ENCODE peak calls at places on chromosomes 6 and 20, in eight cellular contexts. One of them, this sample, is unnamed.

GRCh38 chr20:54343073-54343472 is 132.3 kb upstream of the DOK5 start:
- DNase-seq in caudate nucleus: no peak
- DNase-seq in mucosa of gallbladder: no peak
- DNase-seq in bronchial epithelial cell: no peak
- DNase-seq in CD8-positive, alpha-beta memory T cell: no peak
- DNase-seq in H7: no peak
- DNase-seq in NB4: no peak
- DNase-seq in activated T-helper 1 cell treated with anti-CD3 and anti-CD28 coated beads, Interleukin-2, amount 50 U/mL, for 16 hours: no peak
- DNase-seq in this sample: no peak

GRCh38 chr6:15299430-15300131 is 53.7 kb downstream of the JARID2 start:
- DNase-seq in NB4: peak
- DNase-seq in mucosa of gallbladder: peak
- DNase-seq in H7: no peak
- DNase-seq in activated T-helper 1 cell treated with anti-CD3 and anti-CD28 coated beads, Interleukin-2, amount 50 U/mL, for 16 hours: no peak
- DNase-seq in caudate nucleus: no peak
- DNase-seq in bronchial epithelial cell: no peak
- DNase-seq in CD8-positive, alpha-beta memory T cell: peak
- DNase-seq in this sample: peak

GRCh38 chr6:88165877-88166492 is at the start of gene CNR1:
- DNase-seq in caudate nucleus: no peak
- DNase-seq in H7: peak
- DNase-seq in bronchial epithelial cell: peak
- DNase-seq in activated T-helper 1 cell treated with anti-CD3 and anti-CD28 coated beads, Interleukin-2, amount 50 U/mL, for 16 hours: no peak
- DNase-seq in NB4: no peak
- DNase-seq in mucosa of gallbladder: peak
- DNase-seq in CD8-positive, alpha-beta memory T cell: no peak
- DNase-seq in this sample: peak

GRCh38 chr20:62837091-62837490 is 20.2 kb downstream of the COL9A3 start:
- DNase-seq in NB4: no peak
- DNase-seq in activated T-helper 1 cell treated with anti-CD3 and anti-CD28 coated beads, Interleukin-2, amount 50 U/mL, for 16 hours: no peak
- DNase-seq in CD8-positive, alpha-beta memory T cell: no peak
- DNase-seq in caudate nucleus: no peak
- DNase-seq in mucosa of gallbladder: no peak
- DNase-seq in H7: peak
- DNase-seq in bronchial epithelial cell: no peak
- DNase-seq in this sample: no peak

GRCh38 chr6:43268348-43268685 is 25.0 kb downstream of the TTBK1 start:
- DNase-seq in mucosa of gallbladder: no peak
- DNase-seq in activated T-helper 1 cell treated with anti-CD3 and anti-CD28 coated beads, Interleukin-2, amount 50 U/mL, for 16 hours: no peak
- DNase-seq in caudate nucleus: no peak
- DNase-seq in bronchial epithelial cell: no peak
- DNase-seq in NB4: no peak
- DNase-seq in CD8-positive, alpha-beta memory T cell: no peak
- DNase-seq in H7: no peak
- DNase-seq in this sample: no peak

GRCh38 chr6:32113386-32114352 is 4.5 kb upstream of the TNXB start:
- DNase-seq in activated T-helper 1 cell treated with anti-CD3 and anti-CD28 coated beads, Interleukin-2, amount 50 U/mL, for 16 hours: no peak
- DNase-seq in caudate nucleus: no peak
- DNase-seq in bronchial epithelial cell: no peak
- DNase-seq in mucosa of gallbladder: peak
- DNase-seq in CD8-positive, alpha-beta memory T cell: no peak
- DNase-seq in H7: peak
- DNase-seq in NB4: no peak
- DNase-seq in this sample: no peak

GRCh38 chr6:4760773-4761172 is 15.4 kb upstream of the CDYL start:
- DNase-seq in CD8-positive, alpha-beta memory T cell: no peak
- DNase-seq in H7: no peak
- DNase-seq in NB4: no peak
- DNase-seq in bronchial epithelial cell: no peak
- DNase-seq in mucosa of gallbladder: no peak
- DNase-seq in activated T-helper 1 cell treated with anti-CD3 and anti-CD28 coated beads, Interleukin-2, amount 50 U/mL, for 16 hours: no peak
- DNase-seq in caudate nucleus: no peak
- DNase-seq in this sample: no peak

GRCh38 chr6:134816780-134817179 is 133.1 kb downstream of the ALDH8A1 start:
- DNase-seq in CD8-positive, alpha-beta memory T cell: no peak
- DNase-seq in caudate nucleus: no peak
- DNase-seq in activated T-helper 1 cell treated with anti-CD3 and anti-CD28 coated beads, Interleukin-2, amount 50 U/mL, for 16 hours: no peak
- DNase-seq in H7: no peak
- DNase-seq in mucosa of gallbladder: no peak
- DNase-seq in bronchial epithelial cell: no peak
- DNase-seq in NB4: no peak
- DNase-seq in this sample: no peak

GRCh38 chr6:3843379-3844096 is 5.6 kb upstream of the FAM50B start:
- DNase-seq in caudate nucleus: no peak
- DNase-seq in activated T-helper 1 cell treated with anti-CD3 and anti-CD28 coated beads, Interleukin-2, amount 50 U/mL, for 16 hours: no peak
- DNase-seq in CD8-positive, alpha-beta memory T cell: no peak
- DNase-seq in NB4: peak
- DNase-seq in bronchial epithelial cell: no peak
- DNase-seq in mucosa of gallbladder: no peak
- DNase-seq in H7: no peak
- DNase-seq in this sample: no peak

GRCh38 chr6:158037021-158037420 is 55.4 kb downstream of the SYNJ2 start:
- DNase-seq in CD8-positive, alpha-beta memory T cell: no peak
- DNase-seq in mucosa of gallbladder: no peak
- DNase-seq in NB4: no peak
- DNase-seq in H7: no peak
- DNase-seq in activated T-helper 1 cell treated with anti-CD3 and anti-CD28 coated beads, Interleukin-2, amount 50 U/mL, for 16 hours: no peak
- DNase-seq in caudate nucleus: no peak
- DNase-seq in bronchial epithelial cell: no peak
- DNase-seq in this sample: no peak

GRCh38 chr6:98974309-98974708 is 26.6 kb upstream of the FBXL4 start:
- DNase-seq in NB4: no peak
- DNase-seq in mucosa of gallbladder: no peak
- DNase-seq in CD8-positive, alpha-beta memory T cell: no peak
- DNase-seq in bronchial epithelial cell: no peak
- DNase-seq in H7: no peak
- DNase-seq in activated T-helper 1 cell treated with anti-CD3 and anti-CD28 coated beads, Interleukin-2, amount 50 U/mL, for 16 hours: no peak
- DNase-seq in caudate nucleus: no peak
- DNase-seq in this sample: no peak

GRCh38 chr6:109947001-109947400 is 31.1 kb upstream of the GPR6 start:
- DNase-seq in bronchial epithelial cell: peak
- DNase-seq in activated T-helper 1 cell treated with anti-CD3 and anti-CD28 coated beads, Interleukin-2, amount 50 U/mL, for 16 hours: no peak
- DNase-seq in mucosa of gallbladder: peak
- DNase-seq in NB4: no peak
- DNase-seq in caudate nucleus: no peak
- DNase-seq in H7: no peak
- DNase-seq in CD8-positive, alpha-beta memory T cell: no peak
- DNase-seq in this sample: no peak

GRCh38 chr6:33840064-33840926 is 36.5 kb upstream of the MLN start:
- DNase-seq in NB4: peak
- DNase-seq in bronchial epithelial cell: peak
- DNase-seq in activated T-helper 1 cell treated with anti-CD3 and anti-CD28 coated beads, Interleukin-2, amount 50 U/mL, for 16 hours: peak
- DNase-seq in mucosa of gallbladder: peak
- DNase-seq in caudate nucleus: no peak
- DNase-seq in CD8-positive, alpha-beta memory T cell: no peak
- DNase-seq in H7: no peak
- DNase-seq in this sample: peak

GRCh38 chr6:40550096-40550731 is 37.0 kb downstream of the LRFN2 start:
- DNase-seq in activated T-helper 1 cell treated with anti-CD3 and anti-CD28 coated beads, Interleukin-2, amount 50 U/mL, for 16 hours: no peak
- DNase-seq in H7: no peak
- DNase-seq in CD8-positive, alpha-beta memory T cell: no peak
- DNase-seq in mucosa of gallbladder: peak
- DNase-seq in caudate nucleus: no peak
- DNase-seq in NB4: peak
- DNase-seq in bronchial epithelial cell: peak
- DNase-seq in this sample: peak

GRCh38 chr6:43948527-43949450 is 178.5 kb downstream of the MRPL14 start:
- DNase-seq in NB4: no peak
- DNase-seq in activated T-helper 1 cell treated with anti-CD3 and anti-CD28 coated beads, Interleukin-2, amount 50 U/mL, for 16 hours: no peak
- DNase-seq in bronchial epithelial cell: no peak
- DNase-seq in CD8-positive, alpha-beta memory T cell: no peak
- DNase-seq in caudate nucleus: no peak
- DNase-seq in H7: no peak
- DNase-seq in mucosa of gallbladder: no peak
- DNase-seq in this sample: no peak

GRCh38 chr6:120202878-120203277 is 853.3 kb upstream of the MAN1A1 start:
- DNase-seq in H7: no peak
- DNase-seq in NB4: no peak
- DNase-seq in bronchial epithelial cell: peak
- DNase-seq in caudate nucleus: no peak
- DNase-seq in activated T-helper 1 cell treated with anti-CD3 and anti-CD28 coated beads, Interleukin-2, amount 50 U/mL, for 16 hours: no peak
- DNase-seq in mucosa of gallbladder: no peak
- DNase-seq in CD8-positive, alpha-beta memory T cell: no peak
- DNase-seq in this sample: no peak

GRCh38 chr6:3726421-3726820 is 25.1 kb downstream of the PXDC1 start:
- DNase-seq in activated T-helper 1 cell treated with anti-CD3 and anti-CD28 coated beads, Interleukin-2, amount 50 U/mL, for 16 hours: no peak
- DNase-seq in CD8-positive, alpha-beta memory T cell: no peak
- DNase-seq in bronchial epithelial cell: no peak
- DNase-seq in caudate nucleus: no peak
- DNase-seq in NB4: no peak
- DNase-seq in H7: no peak
- DNase-seq in mucosa of gallbladder: no peak
- DNase-seq in this sample: no peak

GRCh38 chr6:143594647-143595046 is 83.1 kb upstream of the PHACTR2 start:
- DNase-seq in H7: no peak
- DNase-seq in mucosa of gallbladder: peak
- DNase-seq in caudate nucleus: no peak
- DNase-seq in CD8-positive, alpha-beta memory T cell: no peak
- DNase-seq in NB4: no peak
- DNase-seq in bronchial epithelial cell: peak
- DNase-seq in activated T-helper 1 cell treated with anti-CD3 and anti-CD28 coated beads, Interleukin-2, amount 50 U/mL, for 16 hours: no peak
- DNase-seq in this sample: no peak

GRCh38 chr20:62019881-62020492 is 45.7 kb downstream of the TAF4 start:
- DNase-seq in CD8-positive, alpha-beta memory T cell: no peak
- DNase-seq in activated T-helper 1 cell treated with anti-CD3 and anti-CD28 coated beads, Interleukin-2, amount 50 U/mL, for 16 hours: no peak
- DNase-seq in mucosa of gallbladder: no peak
- DNase-seq in NB4: no peak
- DNase-seq in caudate nucleus: no peak
- DNase-seq in H7: peak
- DNase-seq in bronchial epithelial cell: no peak
- DNase-seq in this sample: no peak

GRCh38 chr20:31764641-31765305 is 25.7 kb downstream of the TPX2 start:
- DNase-seq in activated T-helper 1 cell treated with anti-CD3 and anti-CD28 coated beads, Interleukin-2, amount 50 U/mL, for 16 hours: no peak
- DNase-seq in NB4: no peak
- DNase-seq in caudate nucleus: no peak
- DNase-seq in H7: no peak
- DNase-seq in bronchial epithelial cell: no peak
- DNase-seq in CD8-positive, alpha-beta memory T cell: no peak
- DNase-seq in mucosa of gallbladder: no peak
- DNase-seq in this sample: no peak

GRCh38 chr6:139372326-139373153 is 1.9 kb downstream of the CITED2 start:
- DNase-seq in NB4: peak
- DNase-seq in mucosa of gallbladder: no peak
- DNase-seq in activated T-helper 1 cell treated with anti-CD3 and anti-CD28 coated beads, Interleukin-2, amount 50 U/mL, for 16 hours: no peak
- DNase-seq in CD8-positive, alpha-beta memory T cell: no peak
- DNase-seq in bronchial epithelial cell: no peak
- DNase-seq in caudate nucleus: no peak
- DNase-seq in H7: no peak
- DNase-seq in this sample: no peak

GRCh38 chr6:98648211-98648914 is 186.0 kb upstream of the POU3F2 start:
- DNase-seq in H7: no peak
- DNase-seq in caudate nucleus: no peak
- DNase-seq in CD8-positive, alpha-beta memory T cell: no peak
- DNase-seq in activated T-helper 1 cell treated with anti-CD3 and anti-CD28 coated beads, Interleukin-2, amount 50 U/mL, for 16 hours: no peak
- DNase-seq in bronchial epithelial cell: no peak
- DNase-seq in NB4: no peak
- DNase-seq in mucosa of gallbladder: no peak
- DNase-seq in this sample: no peak

GRCh38 chr6:93419304-93420162 is at the start of gene EPHA7:
- DNase-seq in activated T-helper 1 cell treated with anti-CD3 and anti-CD28 coated beads, Interleukin-2, amount 50 U/mL, for 16 hours: peak
- DNase-seq in caudate nucleus: peak
- DNase-seq in NB4: peak
- DNase-seq in H7: peak
- DNase-seq in CD8-positive, alpha-beta memory T cell: no peak
- DNase-seq in mucosa of gallbladder: peak
- DNase-seq in bronchial epithelial cell: peak
- DNase-seq in this sample: peak

GRCh38 chr6:148873154-148873553 is 126.3 kb downstream of the UST start:
- DNase-seq in NB4: no peak
- DNase-seq in activated T-helper 1 cell treated with anti-CD3 and anti-CD28 coated beads, Interleukin-2, amount 50 U/mL, for 16 hours: no peak
- DNase-seq in H7: no peak
- DNase-seq in bronchial epithelial cell: no peak
- DNase-seq in caudate nucleus: no peak
- DNase-seq in mucosa of gallbladder: no peak
- DNase-seq in CD8-positive, alpha-beta memory T cell: no peak
- DNase-seq in this sample: no peak

GRCh38 chr20:55143605-55144004 is 668.2 kb downstream of the DOK5 start:
- DNase-seq in NB4: no peak
- DNase-seq in CD8-positive, alpha-beta memory T cell: no peak
- DNase-seq in H7: no peak
- DNase-seq in mucosa of gallbladder: no peak
- DNase-seq in activated T-helper 1 cell treated with anti-CD3 and anti-CD28 coated beads, Interleukin-2, amount 50 U/mL, for 16 hours: no peak
- DNase-seq in bronchial epithelial cell: peak
- DNase-seq in caudate nucleus: no peak
- DNase-seq in this sample: no peak

GRCh38 chr20:43721429-43722152 is 5.2 kb downstream of the GTSF1L start:
- DNase-seq in caudate nucleus: no peak
- DNase-seq in NB4: no peak
- DNase-seq in CD8-positive, alpha-beta memory T cell: no peak
- DNase-seq in bronchial epithelial cell: peak
- DNase-seq in activated T-helper 1 cell treated with anti-CD3 and anti-CD28 coated beads, Interleukin-2, amount 50 U/mL, for 16 hours: no peak
- DNase-seq in H7: peak
- DNase-seq in mucosa of gallbladder: no peak
- DNase-seq in this sample: no peak

GRCh38 chr20:3309226-3309625 is 70.2 kb upstream of the SLC4A11 start:
- DNase-seq in caudate nucleus: no peak
- DNase-seq in activated T-helper 1 cell treated with anti-CD3 and anti-CD28 coated beads, Interleukin-2, amount 50 U/mL, for 16 hours: no peak
- DNase-seq in CD8-positive, alpha-beta memory T cell: no peak
- DNase-seq in mucosa of gallbladder: no peak
- DNase-seq in bronchial epithelial cell: no peak
- DNase-seq in H7: no peak
- DNase-seq in NB4: no peak
- DNase-seq in this sample: no peak

GRCh38 chr20:37081717-37082289 is 14.0 kb downstream of the RBL1 start:
- DNase-seq in H7: no peak
- DNase-seq in activated T-helper 1 cell treated with anti-CD3 and anti-CD28 coated beads, Interleukin-2, amount 50 U/mL, for 16 hours: no peak
- DNase-seq in NB4: peak
- DNase-seq in mucosa of gallbladder: no peak
- DNase-seq in CD8-positive, alpha-beta memory T cell: peak
- DNase-seq in bronchial epithelial cell: no peak
- DNase-seq in caudate nucleus: no peak
- DNase-seq in this sample: peak

GRCh38 chr6:152846825-152847224 is 96.2 kb downstream of the VIP start:
- DNase-seq in mucosa of gallbladder: no peak
- DNase-seq in activated T-helper 1 cell treated with anti-CD3 and anti-CD28 coated beads, Interleukin-2, amount 50 U/mL, for 16 hours: no peak
- DNase-seq in CD8-positive, alpha-beta memory T cell: no peak
- DNase-seq in H7: no peak
- DNase-seq in bronchial epithelial cell: peak
- DNase-seq in caudate nucleus: no peak
- DNase-seq in NB4: peak
- DNase-seq in this sample: no peak

GRCh38 chr6:155290491-155290890 is 23.8 kb downstream of the TFB1M start:
- DNase-seq in NB4: no peak
- DNase-seq in mucosa of gallbladder: no peak
- DNase-seq in H7: no peak
- DNase-seq in caudate nucleus: no peak
- DNase-seq in activated T-helper 1 cell treated with anti-CD3 and anti-CD28 coated beads, Interleukin-2, amount 50 U/mL, for 16 hours: no peak
- DNase-seq in CD8-positive, alpha-beta memory T cell: no peak
- DNase-seq in bronchial epithelial cell: no peak
- DNase-seq in this sample: no peak

GRCh38 chr6:147868493-147869222 is 360.2 kb downstream of the SAMD5 start:
- DNase-seq in NB4: no peak
- DNase-seq in activated T-helper 1 cell treated with anti-CD3 and anti-CD28 coated beads, Interleukin-2, amount 50 U/mL, for 16 hours: no peak
- DNase-seq in bronchial epithelial cell: no peak
- DNase-seq in H7: no peak
- DNase-seq in CD8-positive, alpha-beta memory T cell: no peak
- DNase-seq in mucosa of gallbladder: no peak
- DNase-seq in caudate nucleus: no peak
- DNase-seq in this sample: no peak

GRCh38 chr6:52361347-52361944 is 505 bp upstream of the PAQR8 start:
- DNase-seq in NB4: peak
- DNase-seq in CD8-positive, alpha-beta memory T cell: peak
- DNase-seq in H7: peak
- DNase-seq in mucosa of gallbladder: no peak
- DNase-seq in activated T-helper 1 cell treated with anti-CD3 and anti-CD28 coated beads, Interleukin-2, amount 50 U/mL, for 16 hours: peak
- DNase-seq in bronchial epithelial cell: no peak
- DNase-seq in caudate nucleus: no peak
- DNase-seq in this sample: no peak

GRCh38 chr6:135522975-135523692 is 25.6 kb upstream of the AHI1 start:
- DNase-seq in bronchial epithelial cell: peak
- DNase-seq in NB4: no peak
- DNase-seq in H7: no peak
- DNase-seq in CD8-positive, alpha-beta memory T cell: no peak
- DNase-seq in activated T-helper 1 cell treated with anti-CD3 and anti-CD28 coated beads, Interleukin-2, amount 50 U/mL, for 16 hours: no peak
- DNase-seq in caudate nucleus: no peak
- DNase-seq in mucosa of gallbladder: no peak
- DNase-seq in this sample: no peak